ENCODE peak calls at places on chromosomes 12 and 14, in five cellular contexts. B is MCF 10A, W is AG09309, M is Peyer's patch, P is BE2C. Y is an unnamed sample.

GRCh38 chr12:12671850-12672660 is 23.9 kb downstream of the GPR19 start:
- DNase-seq in B (peak; percentile 27), M (no peak), W (no peak), P (no peak), Y (no peak)

GRCh38 chr12:27696293-27696652 is at the start of gene REP15:
- DNase-seq in B (no peak), M (no peak), P (no peak), W (no peak), Y (no peak)

GRCh38 chr14:36976571-36977023 is 195.8 kb downstream of the SLC25A21 start:
- DNase-seq in B (peak; percentile 80), P (no peak), M (no peak), W (peak; percentile 34), Y (peak; percentile 81)

GRCh38 chr12:116662612-116663144 is 75.2 kb downstream of the SPRING1 start:
- DNase-seq in B (no peak), P (peak; percentile 51), W (no peak), M (no peak), Y (no peak)

GRCh38 chr12:83349907-83350611 is 663.4 kb downstream of the TMTC2 start:
- DNase-seq in M (no peak), B (no peak), W (no peak), P (no peak), Y (no peak)

GRCh38 chr12:24948816-24949722 is at the start of gene BCAT1:
- DNase-seq in W (peak; percentile 44), M (peak; percentile 57), P (peak; percentile 92), B (no peak), Y (peak; percentile 43)

GRCh38 chr12:581321-581720 is 81.9 kb downstream of the NINJ2 start:
- DNase-seq in P (no peak), W (no peak), B (no peak), M (no peak), Y (no peak)

GRCh38 chr12:119158004-119158776 is 20.5 kb upstream of the HSPB8 start:
- DNase-seq in P (no peak), M (no peak), W (no peak), B (no peak), Y (no peak)

GRCh38 chr12:93727195-93727811 is 50.1 kb downstream of the CRADD start:
- DNase-seq in P (no peak), M (no peak), W (no peak), B (no peak), Y (no peak)

GRCh38 chr12:104827587-104827986 is 130.5 kb downstream of the SLC41A2 start:
- DNase-seq in M (no peak), W (no peak), B (no peak), P (no peak), Y (no peak)

GRCh38 chr14:40252817-40253447 is 820.7 kb upstream of the FBXO33 start:
- DNase-seq in P (no peak), M (no peak), W (no peak), B (peak; percentile 19), Y (no peak)

GRCh38 chr12:128643106-128643651 is 180.6 kb downstream of the SLC15A4 start:
- DNase-seq in W (no peak), M (no peak), B (no peak), P (no peak), Y (no peak)

GRCh38 chr14:75971509-75971908 is 10.3 kb downstream of the TGFB3 start:
- DNase-seq in P (no peak), B (no peak), M (no peak), W (no peak), Y (no peak)

GRCh38 chr14:104333903-104334811 is 195.8 kb downstream of the KIF26A start:
- DNase-seq in B (no peak), P (no peak), M (peak; percentile 8), W (no peak), Y (no peak)

GRCh38 chr12:92571844-92572543 is 130.8 kb upstream of the PLEKHG7 start:
- DNase-seq in P (no peak), B (no peak), M (no peak), W (no peak), Y (no peak)

GRCh38 chr12:48980389-48980952 is 2.3 kb downstream of the WNT1 start:
- DNase-seq in W (no peak), M (peak; percentile 50), P (peak; percentile 31), B (no peak), Y (no peak)

GRCh38 chr14:105137481-105138020 is 31.0 kb downstream of the JAG2 start:
- DNase-seq in B (no peak), P (no peak), M (no peak), W (no peak), Y (no peak)

GRCh38 chr12:27549801-27550652 is 26.0 kb downstream of the PPFIBP1 start:
- DNase-seq in M (peak; percentile 33), W (peak; percentile 93), P (peak; percentile 58), B (peak; percentile 98), Y (peak; percentile 95)

GRCh38 chr12:227286-227915 is 13.4 kb upstream of the SLC6A12 start:
- DNase-seq in W (no peak), P (no peak), B (no peak), M (no peak), Y (no peak)

DNA sequence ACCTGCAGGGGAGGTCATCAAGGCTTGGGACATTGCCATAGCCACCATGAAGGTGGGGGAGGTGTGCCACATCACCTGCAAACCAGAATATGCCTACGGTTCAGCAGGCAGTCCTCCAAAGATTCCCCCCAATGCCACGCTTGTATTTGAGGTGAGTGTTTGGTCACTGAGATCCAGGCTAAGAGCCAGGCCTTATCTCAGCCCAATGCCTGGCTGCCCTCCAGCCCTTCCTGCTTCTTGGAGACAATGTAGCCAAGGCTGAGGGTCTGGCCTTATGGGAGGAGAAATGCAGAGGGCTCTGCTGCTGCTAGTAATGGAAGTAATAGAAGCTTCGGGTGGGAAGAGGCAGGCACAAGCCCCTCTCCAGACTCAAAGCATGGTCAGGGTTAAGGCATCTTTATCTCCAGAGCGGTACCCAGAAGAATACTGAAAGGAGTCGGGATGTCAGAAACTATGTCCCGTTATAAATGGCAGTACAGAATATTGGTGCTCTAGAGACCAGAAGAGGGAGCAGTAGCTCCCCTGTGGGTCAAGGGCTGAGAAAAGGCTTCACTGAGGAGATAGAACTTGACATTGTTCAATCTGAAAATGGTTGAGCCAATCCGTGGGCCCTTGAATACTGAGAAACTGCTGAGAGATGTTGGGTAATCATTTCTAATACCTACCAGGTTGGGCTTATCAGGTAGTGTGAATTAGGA is 3.1 kb downstream of the FKBP4 start:
- DNase-seq in W (no peak), B (no peak), P (no peak), M (no peak), Y (peak; percentile 9)
- TF ChIP-seq CTCF in W (peak; percentile 10), B (peak; percentile 5), P (peak; percentile 11), M (no peak), Y (peak; percentile 21)

DNA sequence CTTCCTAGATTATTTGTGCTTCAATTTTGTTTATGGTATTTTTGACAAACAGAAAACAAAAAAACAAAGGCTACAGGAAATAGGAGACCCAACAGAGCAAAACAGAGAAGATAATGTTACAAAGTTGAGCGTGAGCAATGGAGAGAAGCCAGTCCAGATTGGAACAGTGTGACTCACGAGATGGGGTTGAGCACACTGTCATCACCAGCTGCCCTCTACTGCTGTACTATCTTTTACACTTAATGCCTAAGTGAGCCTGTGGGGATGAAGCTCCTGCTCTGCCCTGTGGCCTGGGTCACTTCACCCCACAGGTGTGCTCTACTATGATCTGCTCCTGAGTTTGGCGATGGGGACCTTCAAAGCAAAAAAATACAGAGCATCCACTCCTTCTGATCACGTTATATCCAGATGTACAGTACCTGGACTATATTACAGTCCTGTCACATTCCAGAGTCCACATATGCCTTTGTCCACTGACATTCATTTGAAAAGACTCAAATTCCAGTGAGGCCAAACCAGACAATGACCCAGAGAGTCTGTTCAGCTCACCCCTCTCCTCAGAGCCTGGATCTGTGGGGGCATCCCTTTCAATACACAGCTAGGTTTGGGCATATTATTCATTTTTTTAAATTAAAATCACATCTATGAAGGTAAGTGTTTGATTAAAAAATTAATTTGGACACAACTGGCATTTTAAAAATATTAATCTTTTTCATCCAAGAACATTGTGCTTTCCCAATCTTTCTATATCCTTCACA is 4.4 kb downstream of the IPO8 start:
- DNase-seq in P (peak; percentile 39), W (peak; percentile 25), B (peak; percentile 71), M (no peak), Y (peak; percentile 81)
- TF ChIP-seq CTCF in P (no peak), W (no peak), B (no peak), M (no peak), Y (no peak)

DNA sequence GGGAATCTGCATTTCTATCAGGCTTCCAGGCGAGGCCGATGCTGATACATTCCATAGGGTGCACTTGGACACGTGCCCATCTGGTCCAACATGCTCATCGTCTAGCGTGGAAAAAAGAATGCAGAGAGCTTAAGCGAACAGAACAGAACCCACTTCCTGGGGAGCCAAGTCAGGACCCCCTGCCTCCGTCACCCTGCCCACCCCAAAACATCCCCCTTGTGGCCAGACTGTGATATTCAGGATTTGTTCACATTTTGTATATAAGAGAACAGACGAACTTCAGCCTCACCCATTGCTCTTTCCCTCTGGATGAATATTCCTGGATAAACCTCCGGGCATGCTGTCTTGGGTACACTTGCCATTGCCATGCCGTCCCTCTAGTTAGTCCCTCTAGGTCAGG is 4.3 kb upstream of the PIWIL1 start:
- DNase-seq in P (no peak), W (no peak), M (no peak), B (no peak), Y (no peak)
- TF ChIP-seq CTCF in P (peak; percentile 25), W (no peak), M (no peak), B (peak; percentile 2), Y (no peak)

GRCh38 chr14:66234411-66234810 is 251.8 kb upstream of the CCDC196 start:
- DNase-seq in M (no peak), P (no peak), W (no peak), B (no peak), Y (no peak)
- TF ChIP-seq CTCF in M (no peak), P (no peak), W (no peak), B (no peak), Y (no peak)

DNA sequence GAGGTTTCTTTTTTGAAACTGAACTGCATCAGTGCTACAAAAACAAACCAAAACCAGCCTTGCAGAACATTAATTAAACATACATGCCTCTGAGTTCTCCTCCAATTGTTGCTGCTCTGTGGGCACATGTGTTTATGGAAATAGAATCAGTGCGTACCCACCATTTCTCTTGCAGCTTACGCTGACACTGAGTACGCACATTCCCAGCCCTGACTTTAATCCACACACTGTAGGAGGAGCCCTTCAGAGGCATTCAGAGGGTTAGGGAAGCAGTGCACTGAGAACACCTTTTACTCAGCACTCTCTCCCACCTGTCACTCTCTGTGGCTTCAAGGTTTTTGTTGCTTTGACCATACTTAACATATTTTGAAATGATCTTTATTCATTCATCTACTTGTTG is 250.5 kb upstream of the PWP1 start:
- DNase-seq in B (no peak), P (no peak), W (no peak), M (no peak), Y (no peak)
- TF ChIP-seq CTCF in B (no peak), P (no peak), W (no peak), M (no peak), Y (no peak)

Y was measured in epithelial cell of esophagus.